ENCODE peak calls at places on chromosomes 6 and 20, in four cellular contexts. N is RWPE2, J is WTC11, Z is B cell. V is an unnamed sample.

GRCh38 chr20:2142649-2143048 is 41.0 kb downstream of the STK35 start:
- DNase-seq in N (no peak), J (no peak), Z (no peak), V (no peak)

GRCh38 chr6:134774244-134774643 is 175.7 kb downstream of the ALDH8A1 start:
- DNase-seq in N (no peak), Z (no peak), J (no peak), V (no peak)

GRCh38 chr20:19936801-19937583 is 80.2 kb upstream of the NAA20 start:
- DNase-seq in J (no peak), Z (peak; percentile 38), N (no peak), V (peak; percentile 64)

GRCh38 chr20:58851221-58851968 is 693 bp upstream of the GNAS-AS1 start:
- DNase-seq in J (peak; percentile 43), Z (no peak), N (no peak), V (no peak)

GRCh38 chr6:137145421-137145820 is 28.0 kb downstream of the IL22RA2 start:
- DNase-seq in N (no peak), Z (no peak), J (no peak), V (no peak)

GRCh38 chr6:72080260-72080941 is 194.1 kb downstream of the RIMS1 start:
- DNase-seq in J (no peak), Z (no peak), N (no peak), V (no peak)

GRCh38 chr6:106547556-106547955 is 81.7 kb downstream of the RTN4IP1 start:
- DNase-seq in N (no peak), Z (no peak), J (no peak), V (no peak)

GRCh38 chr6:88612631-88613030 is 350.8 kb downstream of the RNGTT start:
- DNase-seq in N (no peak), Z (no peak), J (no peak), V (no peak)

GRCh38 chr6:45679163-45679562 is 301.4 kb upstream of the SUPT3H start:
- DNase-seq in Z (no peak), J (no peak), N (no peak), V (no peak)

GRCh38 chr20:13317439-13317838 is 96.4 kb downstream of the ISM1 start:
- DNase-seq in Z (no peak), J (no peak), N (no peak), V (no peak)

GRCh38 chr6:55209059-55209458 is 34.7 kb downstream of the HCRTR2 start:
- DNase-seq in N (no peak), J (no peak), Z (no peak), V (no peak)

GRCh38 chr6:122758927-122759334 is 20.6 kb upstream of the FABP7 start:
- DNase-seq in N (no peak), Z (no peak), J (no peak), V (no peak)

GRCh38 chr6:50276771-50277261 is 227.1 kb upstream of the DEFB112 start:
- DNase-seq in N (no peak), Z (no peak), J (no peak), V (no peak)

GRCh38 chr6:63507096-63507495 is 65.2 kb upstream of the LOC128125822 start:
- DNase-seq in Z (no peak), J (no peak), N (no peak), V (no peak)

GRCh38 chr6:164419099-164419498 is 890.3 kb downstream of the C6orf118 start:
- DNase-seq in Z (no peak), J (no peak), N (no peak), V (no peak)

GRCh38 chr6:4280721-4281120 is 145.3 kb upstream of the ECI2 start:
- DNase-seq in N (peak; percentile 80), Z (no peak), J (no peak), V (no peak)

GRCh38 chr6:126337323-126337722 is 2.6 kb upstream of the CENPW start:
- DNase-seq in N (no peak), J (no peak), Z (no peak), V (no peak)

GRCh38 chr6:166900130-166900708 is 56.1 kb downstream of the RNASET2 start:
- DNase-seq in Z (no peak), N (no peak), J (no peak), V (no peak)

GRCh38 chr6:34657307-34657978 is 39.1 kb downstream of the ILRUN start:
- DNase-seq in J (no peak), N (no peak), Z (no peak), V (peak; percentile 11)

GRCh38 chr6:163494279-163494727 is 79.8 kb downstream of the QKI start:
- DNase-seq in J (no peak), Z (no peak), N (no peak), V (no peak)

GRCh38 chr20:51116765-51117686 is 94.1 kb upstream of the KCNG1 start:
- DNase-seq in Z (no peak), N (peak; percentile 47), J (no peak), V (no peak)

GRCh38 chr20:35008411-35009342 is 53.0 kb downstream of the MYH7B start:
- DNase-seq in Z (peak; percentile 7), J (no peak), N (peak; percentile 66), V (no peak)

GRCh38 chr20:61295726-61296628 is 43.9 kb downstream of the CDH4 start:
- DNase-seq in J (no peak), N (peak; percentile 89), Z (no peak), V (no peak)

GRCh38 chr6:55239099-55239498 is 64.8 kb downstream of the HCRTR2 start:
- DNase-seq in J (no peak), N (no peak), Z (no peak), V (no peak)

GRCh38 chr20:47330933-47331708 is 25.4 kb downstream of the ZMYND8 start:
- DNase-seq in J (no peak), Z (no peak), N (peak; percentile 89), V (no peak)

GRCh38 chr20:46998497-46999190 is 104.0 kb downstream of the EYA2 start:
- DNase-seq in Z (no peak), J (peak; percentile 30), N (no peak), V (no peak)

GRCh38 chr6:3263091-3263490 is 4.3 kb downstream of the PSMG4 start:
- DNase-seq in J (no peak), Z (no peak), N (no peak), V (no peak)

GRCh38 chr20:35654415-35654814 is 10.3 kb downstream of the CPNE1 start:
- DNase-seq in N (no peak), Z (no peak), J (no peak), V (no peak)

GRCh38 chr20:17530716-17531536 is at the start of gene BFSP1:
- DNase-seq in N (no peak), Z (peak; percentile 47), J (peak; percentile 74), V (peak; percentile 67)

GRCh38 chr6:93419304-93420162 is at the start of gene EPHA7:
- DNase-seq in N (peak; percentile 92), Z (peak; percentile 55), J (peak; percentile 99), V (peak; percentile 99)

GRCh38 chr6:105831321-105831720 is 254.8 kb upstream of the PRDM1 start:
- DNase-seq in N (no peak), Z (no peak), J (no peak), V (no peak)

GRCh38 chr6:16288163-16288562 is 49.8 kb downstream of the GMPR start:
- DNase-seq in J (no peak), N (no peak), Z (no peak), V (no peak)

GRCh38 chr20:57896563-57896962 is 186.7 kb upstream of the PMEPA1 start:
- DNase-seq in Z (no peak), N (peak; percentile 78), J (no peak), V (no peak)

GRCh38 chr20:36092424-36093024 is 62.0 kb upstream of the EPB41L1 start:
- DNase-seq in J (peak; percentile 49), N (no peak), Z (peak; percentile 63), V (peak; percentile 46)

GRCh38 chr6:130518588-130518987 is 152.8 kb downstream of the TMEM200A start:
- DNase-seq in J (no peak), Z (no peak), N (no peak), V (no peak)

GRCh38 chr20:44465001-44465560 is 10.6 kb upstream of the TTPAL start:
- DNase-seq in J (no peak), N (no peak), Z (no peak), V (no peak)

GRCh38 chr6:170224694-170225660 is 65.9 kb downstream of the DLL1 start:
- DNase-seq in Z (no peak), N (peak; percentile 91), J (no peak), V (no peak)

GRCh38 chr6:106637051-106637717 is 7.8 kb downstream of the QRSL1 start:
- DNase-seq in N (no peak), J (no peak), Z (no peak), V (no peak)

GRCh38 chr6:125918681-125919566 is 37.6 kb upstream of the HINT3 start:
- DNase-seq in Z (peak; percentile 41), J (no peak), N (no peak), V (no peak)

GRCh38 chr6:104705095-104705707 is 154.5 kb downstream of the HACE1 start:
- DNase-seq in Z (no peak), J (no peak), N (no peak), V (peak; percentile 43)

GRCh38 chr6:160766657-160767018 is 64.6 kb downstream of the PLG start:
- DNase-seq in N (no peak), J (no peak), Z (no peak), V (no peak)

GRCh38 chr6:160767019-160767646 is 65.1 kb downstream of the PLG start:
- DNase-seq in N (peak; percentile 66), J (peak; percentile 81), Z (peak; percentile 71), V (peak; percentile 86)

GRCh38 chr6:160765412-160765811 is 63.4 kb downstream of the PLG start:
- DNase-seq in N (no peak), Z (no peak), J (peak; percentile 15), V (no peak)

GRCh38 chr6:160768101-160768500 is 66.1 kb downstream of the PLG start:
- DNase-seq in Z (no peak), J (no peak), N (no peak), V (no peak)

DNA sequence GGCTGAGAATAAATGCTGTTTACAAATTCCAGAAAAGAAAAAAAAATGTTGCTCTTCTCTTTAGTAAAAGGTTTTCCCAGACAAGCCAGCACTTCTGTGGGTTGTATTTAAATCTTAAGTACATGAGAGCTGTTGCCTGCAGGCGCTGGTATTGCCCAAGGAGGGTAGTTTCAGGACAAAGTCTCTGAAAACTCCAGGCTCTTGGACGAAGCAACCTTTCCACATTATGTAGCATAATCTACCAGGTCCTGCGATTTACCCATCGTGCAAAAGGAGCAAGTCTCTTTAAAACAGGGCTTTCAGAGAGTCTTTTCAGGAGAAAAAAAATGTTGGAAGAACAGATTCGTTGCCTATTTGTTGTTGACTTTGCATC is 65.6 kb downstream of the PLG start:
- DNase-seq in Z (no peak), J (no peak), N (no peak), V (no peak)
- TF ChIP-seq CTCF in Z (peak; percentile 20), J (no peak), N (peak; percentile 70), V (no peak)

GRCh38 chr6:15148356-15149058 is 97.4 kb upstream of the JARID2 start:
- DNase-seq in N (no peak), Z (no peak), J (no peak), V (no peak)
- TF ChIP-seq CTCF in N (no peak), Z (no peak), J (no peak), V (no peak)

DNA sequence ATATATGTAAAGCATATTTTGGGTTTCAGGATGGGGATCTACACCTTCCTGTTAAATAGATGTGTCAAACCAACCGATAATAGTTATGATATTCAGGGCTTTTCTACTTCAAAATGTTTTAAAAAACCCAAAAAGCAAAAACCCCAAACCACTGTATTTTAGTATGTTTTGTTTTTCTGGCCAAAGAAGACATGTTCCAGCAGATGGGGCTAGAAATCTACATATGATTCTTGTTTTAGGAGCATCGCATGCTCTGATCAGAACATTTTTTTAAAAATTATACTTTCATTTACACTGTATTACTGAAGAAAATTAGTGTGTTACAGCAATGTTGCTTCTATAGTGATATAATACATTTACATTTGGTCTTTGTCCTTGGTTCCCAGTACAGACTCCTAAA is 11.0 kb downstream of the RMND1 start:
- DNase-seq in Z (no peak), N (no peak), J (no peak), V (no peak)
- TF ChIP-seq CTCF in Z (peak; percentile 56), N (peak; percentile 29), J (no peak), V (no peak)

GRCh38 chr20:9117548-9117947 is 48.7 kb downstream of the PLCB4 start:
- DNase-seq in J (no peak), Z (no peak), N (no peak), V (no peak)
- TF ChIP-seq CTCF in J (no peak), Z (no peak), N (no peak), V (no peak)

V was measured in endothelial cell.